ENCODE peak calls at places on chromosomes 11 and 22, in four cellular contexts. N, L, Q and U are unnamed samples.

GRCh38 chr11:90330632-90331031 is 107.8 kb upstream of the CHORDC1 start:
- DNase-seq in N (no peak), Q (no peak), L (no peak), U (no peak)

GRCh38 chr11:69594481-69594880 is 46.5 kb upstream of the CCND1 start:
- DNase-seq in L (no peak), N (no peak), Q (no peak), U (no peak)

GRCh38 chr22:28268176-28268575 is 349.1 kb upstream of the PITPNB start:
- DNase-seq in Q (no peak), L (peak; percentile 34), N (no peak), U (no peak)

GRCh38 chr22:35589071-35589735 is 27.9 kb downstream of the MB start:
- DNase-seq in Q (no peak), N (peak; percentile 77), L (no peak), U (peak; percentile 57)

GRCh38 chr22:27494821-27495220 is 306.7 kb downstream of the MN1 start:
- DNase-seq in L (no peak), Q (no peak), N (no peak), U (no peak)

GRCh38 chr11:66934971-66935779 is 23.0 kb downstream of the PC start:
- DNase-seq in Q (no peak), L (no peak), N (peak; percentile 73), U (no peak)

GRCh38 chr11:111922803-111923202 is 4.1 kb downstream of the C11orf52 start:
- DNase-seq in N (peak; percentile 89), Q (no peak), L (peak; percentile 44), U (no peak)

GRCh38 chr22:34976474-34976873 is 89.5 kb upstream of the ISX start:
- DNase-seq in Q (no peak), L (no peak), N (no peak), U (no peak)

GRCh38 chr11:121553806-121554205 is 101.0 kb upstream of the SORL1-AS1 start:
- DNase-seq in L (no peak), N (peak; percentile 44), Q (no peak), U (peak; percentile 36)

GRCh38 chr22:45896153-45896951 is 80.6 kb downstream of the WNT7B start:
- DNase-seq in L (no peak), Q (peak; percentile 79), N (no peak), U (no peak)

GRCh38 chr22:31625661-31626426 is 36.2 kb downstream of the PISD start:
- DNase-seq in Q (peak; percentile 84), N (peak; percentile 19), L (peak; percentile 82), U (no peak)

GRCh38 chr11:66956689-66957290 is 1.4 kb downstream of the PC start:
- DNase-seq in N (peak; percentile 97), Q (no peak), L (no peak), U (no peak)

GRCh38 chr22:47899894-47900293 is 1137.4 kb downstream of the TBC1D22A start:
- DNase-seq in Q (no peak), L (no peak), N (no peak), U (no peak)

GRCh38 chr22:38843716-38844660 is at the start of gene NPTXR:
- DNase-seq in Q (peak; percentile 71), L (peak; percentile 16), N (peak; percentile 31), U (no peak)

GRCh38 chr22:24758164-24758799 is 16.2 kb downstream of the PIWIL3 start:
- DNase-seq in N (peak; percentile 60), L (peak; percentile 70), Q (peak; percentile 70), U (peak; percentile 39)

GRCh38 chr22:43878079-43878795 is 13.6 kb downstream of the PNPLA5 start:
- DNase-seq in L (no peak), Q (no peak), N (peak; percentile 21), U (no peak)

GRCh38 chr11:12330491-12331231 is 46.7 kb upstream of the PARVA start:
- DNase-seq in Q (no peak), N (peak; percentile 7), L (no peak), U (no peak)

GRCh38 chr11:14973621-14974020 is 1.5 kb upstream of the CALCA start:
- DNase-seq in Q (peak; percentile 63), N (peak; percentile 4), L (no peak), U (no peak)

GRCh38 chr22:21629262-21630149 is at the start of gene YDJC:
- DNase-seq in N (peak; percentile 88), L (peak; percentile 92), Q (peak; percentile 96), U (peak; percentile 87)

GRCh38 chr11:1875093-1875785 is 16.5 kb downstream of the PRR33 start:
- DNase-seq in Q (no peak), N (no peak), L (no peak), U (no peak)

GRCh38 chr22:32067613-32068012 is 24.6 kb downstream of the SLC5A1 start:
- DNase-seq in Q (no peak), N (no peak), L (no peak), U (no peak)

GRCh38 chr11:95790123-95790932 is at the start of gene CEP57:
- DNase-seq in Q (peak; percentile 94), L (peak; percentile 97), N (peak; percentile 99), U (peak; percentile 97)
- TF ChIP-seq POLR2A in Q (peak; percentile 78), L (peak; percentile 79), N (peak; percentile 58), U (peak; percentile 73)

GRCh38 chr11:5690216-5690615 is 626 bp downstream of the TRIM22 start:
- DNase-seq in L (peak; percentile 84), N (peak; percentile 40), Q (no peak), U (no peak)
- H4K20me1 ChIP-seq in L (no peaks in the 10 kb centered on the region), N (no peaks in the 10 kb centered on the region), Q (no peaks in the 10 kb centered on the region), U (no peaks in the 10 kb centered on the region)

GRCh38 chr11:65422633-65423515 is at the start of gene NEAT1:
- DNase-seq in N (peak; percentile 92), Q (peak; percentile 89), L (peak; percentile 93), U (peak; percentile 79)

GRCh38 chr11:65425105-65425970 is 2.7 kb downstream of the NEAT1 start:
- DNase-seq in N (peak; percentile 78), L (peak; percentile 65), Q (no peak), U (peak; percentile 42)

GRCh38 chr11:65424200-65425104 is 1.9 kb downstream of the NEAT1 start:
- DNase-seq in N (peak; percentile 54), L (peak; percentile 34), Q (no peak), U (no peak)

GRCh38 chr11:65422104-65422632 is 430 bp upstream of the NEAT1 start:
- DNase-seq in Q (peak; percentile 94), L (peak; percentile 95), N (peak; percentile 97), U (peak; percentile 88)

GRCh38 chr11:65423516-65424199 is 1.1 kb downstream of the NEAT1 start:
- DNase-seq in Q (no peak), L (peak; percentile 28), N (peak; percentile 32), U (no peak)
- TF ChIP-seq POLR2A in Q (no peak), L (peak; percentile 77), N (no peak), U (peak; percentile 63)

GRCh38 chr11:118749429-118749828 is 41.5 kb downstream of the DDX6 start:
- DNase-seq in N (no peak), L (no peak), Q (no peak), U (no peak)
- H4K20me1 ChIP-seq in N (peaks cover 4% of the 10 kb centered on the region), L (no peaks in the 10 kb centered on the region), Q (peaks cover 2% of the 10 kb centered on the region), U (no peaks in the 10 kb centered on the region)